ENCODE peak calls at places on chromosomes 2 and 18, in six cellular contexts. One of them, this sample, is unnamed.

GRCh38 chr18:3816601-3817363 is 366.8 kb downstream of the TGIF1 start:
- DNase-seq in HT-29: peak
- DNase-seq in T-helper 1 cell: no peak
- DNase-seq in EH: peak
- DNase-seq in kidney tubule cell: peak
- DNase-seq in NAMALWA: no peak
- DNase-seq in this sample: no peak

GRCh38 chr2:241868661-241869081 is 858 bp upstream of the RTP5 start:
- DNase-seq in HT-29: no peak
- DNase-seq in T-helper 1 cell: no peak
- DNase-seq in EH: no peak
- DNase-seq in kidney tubule cell: no peak
- DNase-seq in NAMALWA: no peak
- DNase-seq in this sample: no peak

GRCh38 chr2:197378494-197378972 is 56.3 kb downstream of the SF3B1 start:
- DNase-seq in HT-29: peak
- DNase-seq in T-helper 1 cell: peak
- DNase-seq in EH: peak
- DNase-seq in kidney tubule cell: peak
- DNase-seq in NAMALWA: peak
- DNase-seq in this sample: peak

GRCh38 chr2:140551291-140551690 is 1579.5 kb downstream of the LRP1B start:
- DNase-seq in HT-29: no peak
- DNase-seq in T-helper 1 cell: no peak
- DNase-seq in EH: no peak
- DNase-seq in kidney tubule cell: peak
- DNase-seq in NAMALWA: no peak
- DNase-seq in this sample: no peak

GRCh38 chr18:80157708-80158343 is 48.8 kb downstream of the ADNP2 start:
- DNase-seq in HT-29: peak
- DNase-seq in T-helper 1 cell: peak
- DNase-seq in EH: peak
- DNase-seq in kidney tubule cell: peak
- DNase-seq in NAMALWA: peak
- DNase-seq in this sample: peak

GRCh38 chr2:237574894-237575868 is 8.8 kb downstream of the PRLH start:
- DNase-seq in HT-29: peak
- DNase-seq in T-helper 1 cell: no peak
- DNase-seq in EH: no peak
- DNase-seq in kidney tubule cell: peak
- DNase-seq in NAMALWA: no peak
- DNase-seq in this sample: no peak

GRCh38 chr2:6069354-6069753 is 377.2 kb downstream of the SOX11 start:
- DNase-seq in HT-29: no peak
- DNase-seq in T-helper 1 cell: no peak
- DNase-seq in EH: no peak
- DNase-seq in kidney tubule cell: no peak
- DNase-seq in NAMALWA: no peak
- DNase-seq in this sample: no peak

GRCh38 chr18:23814977-23815614 is 125.8 kb downstream of the LAMA3 start:
- DNase-seq in HT-29: no peak
- DNase-seq in T-helper 1 cell: no peak
- DNase-seq in EH: no peak
- DNase-seq in kidney tubule cell: no peak
- DNase-seq in NAMALWA: no peak
- DNase-seq in this sample: no peak

GRCh38 chr2:175001546-175001945 is 3.6 kb downstream of the CHN1 start:
- DNase-seq in HT-29: no peak
- DNase-seq in T-helper 1 cell: no peak
- DNase-seq in EH: no peak
- DNase-seq in kidney tubule cell: no peak
- DNase-seq in NAMALWA: no peak
- DNase-seq in this sample: no peak

GRCh38 chr2:120828832-120829632 is 93.4 kb downstream of the GLI2 start:
- DNase-seq in HT-29: no peak
- DNase-seq in T-helper 1 cell: no peak
- DNase-seq in EH: no peak
- DNase-seq in kidney tubule cell: no peak
- DNase-seq in NAMALWA: no peak
- DNase-seq in this sample: no peak

GRCh38 chr2:190069936-190070696 is 7.6 kb upstream of the MSTN start:
- DNase-seq in HT-29: peak
- DNase-seq in T-helper 1 cell: peak
- DNase-seq in EH: peak
- DNase-seq in kidney tubule cell: peak
- DNase-seq in NAMALWA: peak
- DNase-seq in this sample: peak

GRCh38 chr2:173355132-173355865 is 627 bp downstream of the CDCA7 start:
- DNase-seq in HT-29: peak
- DNase-seq in T-helper 1 cell: peak
- DNase-seq in EH: peak
- DNase-seq in kidney tubule cell: peak
- DNase-seq in NAMALWA: peak
- DNase-seq in this sample: no peak